ENCODE peak calls at places on chromosomes 13 and 19, in seven cellular contexts. D is RWPE1; Z is lower leg skin; A is psoas muscle; U is CD4-positive, alpha-beta T cell; O is cardiac muscle cell; P is adrenal gland. B is an unnamed sample.

GRCh38 chr13:95524270-95524901 is 28.1 kb upstream of the CLDN10 start:
- DNase-seq in D (peak), Z (no peak), A (no peak), U (no peak), O (no peak), P (no peak), B (no peak)

GRCh38 chr13:46613409-46614049 is 60.6 kb downstream of the LRCH1 start:
- DNase-seq in D (no peak), Z (no peak), A (no peak), U (no peak), O (no peak), P (no peak), B (no peak)

GRCh38 chr19:58355891-58356235 is 2.6 kb upstream of the A1BG start:
- DNase-seq in D (no peak), Z (no peak), A (no peak), U (no peak), O (no peak), P (no peak), B (no peak)

GRCh38 chr13:114115191-114115671 is 17.2 kb downstream of the RASA3 start:
- DNase-seq in D (peak), Z (peak), A (peak), U (no peak), O (no peak), P (peak), B (no peak)

GRCh38 chr19:33771308-33772101 is 25.2 kb upstream of the KCTD15 start:
- DNase-seq in D (peak), Z (peak), A (peak), U (peak), O (peak), P (peak), B (peak)

GRCh38 chr13:54607421-54607820 is 1578.8 kb downstream of the OLFM4 start:
- DNase-seq in D (no peak), Z (no peak), A (no peak), U (no peak), O (no peak), P (no peak), B (no peak)

GRCh38 chr19:7224205-7224833 is 69.9 kb downstream of the INSR start:
- DNase-seq in D (no peak), Z (peak), A (no peak), U (no peak), O (no peak), P (peak), B (no peak)

GRCh38 chr19:44879309-44880065 is 11.6 kb upstream of the TOMM40 start:
- DNase-seq in D (no peak), Z (no peak), A (no peak), U (no peak), O (no peak), P (no peak), B (no peak)

GRCh38 chr13:85772379-85772778 is 26.8 kb downstream of the SLITRK6 start:
- DNase-seq in D (peak), Z (no peak), A (no peak), U (no peak), O (no peak), P (no peak), B (no peak)

GRCh38 chr13:99433543-99434075 is 67.7 kb upstream of the TM9SF2 start:
- DNase-seq in D (no peak), Z (no peak), A (no peak), U (no peak), O (no peak), P (no peak), B (no peak)

GRCh38 chr13:73261739-73262216 is 203.0 kb downstream of the KLF5 start:
- DNase-seq in D (peak), Z (no peak), A (no peak), U (no peak), O (no peak), P (no peak), B (no peak)

GRCh38 chr13:41004875-41005693 is 14.0 kb downstream of the ELF1 start:
- DNase-seq in D (no peak), Z (no peak), A (no peak), U (no peak), O (no peak), P (no peak), B (no peak)

GRCh38 chr19:48004236-48004635 is 9.8 kb downstream of the ELSPBP1 start:
- DNase-seq in D (no peak), Z (no peak), A (no peak), U (no peak), O (no peak), P (no peak), B (no peak)

GRCh38 chr13:48731957-48732569 is 78.3 kb downstream of the CYSLTR2 start:
- DNase-seq in D (no peak), Z (no peak), A (peak), U (peak), O (peak), P (peak), B (peak)

GRCh38 chr19:45526143-45526542 is 18.9 kb downstream of the VASP start:
- DNase-seq in D (peak), Z (no peak), A (peak), U (no peak), O (peak), P (peak), B (peak)

GRCh38 chr13:33015791-33016323 is 366 bp upstream of the KL start:
- DNase-seq in D (no peak), Z (peak), A (no peak), U (no peak), O (peak), P (peak), B (no peak)

GRCh38 chr13:114081761-114082681 is 50.4 kb downstream of the RASA3 start:
- DNase-seq in D (no peak), Z (peak), A (no peak), U (no peak), O (no peak), P (peak), B (no peak)

GRCh38 chr13:31638577-31638976 is 100.7 kb upstream of the RXFP2 start:
- DNase-seq in D (peak), Z (no peak), A (no peak), U (no peak), O (no peak), P (no peak), B (no peak)

GRCh38 chr19:1149259-1150045 is 24.6 kb downstream of the SBNO2 start:
- DNase-seq in D (no peak), Z (no peak), A (no peak), U (no peak), O (no peak), P (no peak), B (no peak)

GRCh38 chr19:15643387-15643786 is 2.7 kb downstream of the CYP4F3 start:
- DNase-seq in D (no peak), Z (no peak), A (no peak), U (no peak), O (no peak), P (no peak), B (no peak)

GRCh38 chr13:105848494-105848893 is 687.0 kb downstream of the EFNB2 start:
- DNase-seq in D (peak), Z (no peak), A (no peak), U (no peak), O (no peak), P (no peak), B (no peak)

GRCh38 chr19:5873617-5874199 is 3.4 kb upstream of the FUT5 start:
- DNase-seq in D (no peak), Z (no peak), A (no peak), U (no peak), O (no peak), P (no peak), B (no peak)

GRCh38 chr19:51421229-51422052 is 4.0 kb upstream of the SIGLEC10 start:
- DNase-seq in D (no peak), Z (no peak), A (no peak), U (no peak), O (no peak), P (no peak), B (no peak)

GRCh38 chr19:55314396-55314795 is 10.7 kb downstream of the TMEM150B start:
- DNase-seq in D (no peak), Z (no peak), A (no peak), U (no peak), O (no peak), P (no peak), B (no peak)

GRCh38 chr19:31678421-31678820 is 329.2 kb upstream of the TSHZ3 start:
- DNase-seq in D (no peak), Z (no peak), A (no peak), U (no peak), O (no peak), P (no peak), B (no peak)

GRCh38 chr13:74036373-74036772 is 97.8 kb downstream of the KLF12 start:
- DNase-seq in D (peak), Z (no peak), A (no peak), U (no peak), O (no peak), P (no peak), B (no peak)

GRCh38 chr13:36163809-36164308 is 32.7 kb upstream of the DCLK1 start:
- DNase-seq in D (peak), Z (peak), A (peak), U (no peak), O (peak), P (peak), B (no peak)

DNA sequence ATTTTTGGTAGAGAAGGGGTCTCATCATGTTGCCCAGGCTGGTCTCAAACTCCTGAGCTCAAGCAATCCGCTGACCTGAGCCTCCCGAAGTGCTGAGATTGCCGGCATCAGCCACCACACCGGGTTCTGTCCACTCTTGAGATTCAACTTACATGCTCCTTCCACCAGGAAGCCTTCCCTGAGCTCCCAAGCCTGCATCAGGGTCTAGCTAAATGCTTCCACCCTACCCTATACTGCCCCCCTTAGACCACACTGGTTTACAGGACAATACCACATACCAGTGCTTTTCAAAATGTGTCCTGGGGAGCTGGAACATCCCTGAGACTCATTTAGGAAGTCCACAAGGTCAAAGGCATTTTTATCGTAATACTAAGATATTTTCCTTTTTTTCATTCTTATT is 15.1 kb upstream of the CACNG8 start:
- DNase-seq in D (no peak), Z (no peak), A (no peak), U (no peak), O (no peak), P (no peak), B (no peak)
- TF ChIP-seq CTCF in D (no peak), Z (no peak), A (no peak), U (no peak), O (peak), P (no peak), B (peak)

GRCh38 chr13:98141509-98141908 is 1.4 kb upstream of the FARP1 start:
- DNase-seq in D (no peak), Z (peak), A (no peak), U (no peak), O (no peak), P (no peak), B (no peak)

GRCh38 chr13:98141938-98142426 is 912 bp upstream of the FARP1 start:
- DNase-seq in D (no peak), Z (peak), A (peak), U (no peak), O (no peak), P (peak), B (no peak)

GRCh38 chr13:98143601-98144500 is 957 bp downstream of the FARP1 start:
- DNase-seq in D (peak), Z (peak), A (peak), U (no peak), O (peak), P (peak), B (peak)

GRCh38 chr13:98143157-98143553 is 261 bp downstream of the FARP1 start:
- DNase-seq in D (no peak), Z (no peak), A (no peak), U (no peak), O (peak), P (peak), B (peak)

DNA sequence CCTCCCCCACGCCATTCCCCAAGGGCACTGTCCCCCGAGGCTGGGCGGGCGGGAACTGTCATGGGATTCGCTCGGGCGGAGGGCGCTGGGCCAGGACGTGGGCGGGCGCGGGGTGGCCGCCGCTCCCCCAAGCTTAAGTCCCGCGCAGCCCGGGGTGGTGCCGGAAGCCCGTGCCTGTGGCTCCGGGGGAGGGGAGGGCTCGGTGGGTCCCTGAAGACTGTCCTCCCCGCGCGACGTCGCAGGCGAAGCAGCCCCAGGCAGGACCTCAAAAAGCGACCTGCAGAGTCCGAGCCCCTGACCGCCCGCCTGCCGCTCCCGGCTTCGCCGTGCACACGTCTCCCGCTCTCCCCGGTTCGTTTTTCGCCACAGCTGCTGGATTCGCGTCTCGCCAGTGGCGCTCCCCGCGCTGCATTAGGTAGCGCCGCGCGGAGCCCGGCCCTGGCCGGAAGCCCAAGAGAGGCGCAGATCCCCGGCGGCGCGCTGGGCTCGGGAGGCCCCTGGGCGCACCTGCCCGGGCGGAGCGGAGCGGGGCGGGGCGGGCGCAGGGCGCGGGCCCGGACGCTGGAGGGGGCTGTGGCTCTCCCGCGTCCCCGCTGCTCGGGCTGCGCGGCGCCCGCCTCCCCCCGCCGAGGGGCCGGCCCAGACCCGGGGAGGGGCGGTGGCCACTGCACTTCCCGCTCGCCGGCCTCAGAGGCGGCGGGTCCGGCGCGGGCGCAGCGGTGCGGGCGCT is at the start of gene FARP1:
- DNase-seq in D (peak), Z (peak), A (peak), U (no peak), O (peak), P (peak), B (peak)
- TF ChIP-seq CTCF in D (peak), Z (no peak), A (peak), U (no peak), O (peak), P (peak), B (peak)

DNA sequence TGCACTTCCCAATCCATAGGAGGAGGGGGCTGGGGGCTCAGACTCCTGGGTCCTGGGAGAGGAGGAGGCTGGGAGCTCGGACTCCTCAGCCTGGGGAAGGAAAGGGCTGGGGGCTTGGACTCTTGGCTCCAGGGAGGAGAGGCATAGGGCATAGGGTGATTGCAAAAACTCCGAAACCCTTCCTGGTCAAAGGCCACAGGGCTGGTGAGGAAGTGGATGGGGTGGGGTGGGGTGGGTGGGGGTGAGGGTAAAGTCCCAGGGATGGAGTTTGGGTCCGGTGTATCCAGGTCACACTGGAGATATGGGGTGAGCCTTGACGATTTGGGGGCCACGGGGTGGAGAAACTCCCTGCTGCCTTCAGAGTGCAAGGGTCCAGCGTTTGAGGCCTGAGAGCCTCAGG is 2.8 kb downstream of the MYH14 start:
- DNase-seq in D (no peak), Z (no peak), A (no peak), U (no peak), O (no peak), P (no peak), B (no peak)
- TF ChIP-seq CTCF in D (no peak), Z (no peak), A (no peak), U (no peak), O (no peak), P (no peak), B (no peak)

GRCh38 chr13:21757721-21758120 is 86.8 kb downstream of the FGF9 start:
- DNase-seq in D (no peak), Z (no peak), A (no peak), U (no peak), O (no peak), P (no peak), B (no peak)

GRCh38 chr13:21759911-21760310 is 89.0 kb downstream of the FGF9 start:
- DNase-seq in D (no peak), Z (no peak), A (no peak), U (no peak), O (no peak), P (no peak), B (no peak)

GRCh38 chr13:21762512-21762911 is 91.6 kb downstream of the FGF9 start:
- DNase-seq in D (no peak), Z (no peak), A (no peak), U (no peak), O (no peak), P (no peak), B (no peak)

GRCh38 chr13:21759503-21759902 is 88.6 kb downstream of the FGF9 start:
- DNase-seq in D (no peak), Z (no peak), A (no peak), U (no peak), O (no peak), P (no peak), B (no peak)
- TF ChIP-seq CTCF in D (no peak), Z (no peak), A (no peak), U (no peak), O (no peak), P (no peak), B (no peak)

DNA sequence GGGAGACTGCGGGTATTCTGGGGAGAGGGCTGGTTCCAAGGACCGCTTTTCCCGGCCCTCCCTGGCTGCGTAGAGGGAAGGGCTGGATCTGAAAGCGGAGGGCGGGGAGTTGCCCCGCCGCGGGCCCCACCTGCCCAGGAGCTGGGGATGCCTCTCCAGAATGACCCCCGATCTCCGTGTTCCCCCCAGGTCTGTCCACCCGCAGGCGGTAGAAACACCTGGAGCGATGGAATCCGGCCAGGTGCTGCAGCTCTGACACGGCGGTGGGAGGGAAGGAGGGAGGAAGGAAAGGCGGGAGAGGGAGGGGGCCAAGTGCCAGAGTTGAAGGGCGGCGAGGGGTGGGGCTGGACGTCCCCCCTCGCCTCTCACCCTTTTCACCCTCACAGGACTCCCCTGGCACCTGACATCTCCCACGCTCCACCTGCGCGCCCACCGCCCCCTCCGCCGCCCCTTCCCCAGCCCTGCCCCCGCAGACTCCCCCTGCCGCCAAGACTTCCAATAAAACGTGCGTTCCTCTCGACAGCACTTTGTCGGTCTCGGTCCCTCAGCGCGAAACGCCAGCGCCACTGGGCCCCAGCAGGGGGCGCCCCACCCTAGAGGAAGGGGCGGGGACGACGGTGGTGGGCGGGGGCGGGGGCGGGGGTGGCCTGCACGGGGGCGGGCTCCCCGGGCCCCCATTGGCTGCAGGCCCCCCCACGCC is 374 bp upstream of the FXYD7 start:
- DNase-seq in D (peak), Z (no peak), A (no peak), U (peak), O (peak), P (no peak), B (peak)
- TF ChIP-seq CTCF in D (peak), Z (no peak), A (peak), U (peak), O (peak), P (peak), B (peak)

DNA sequence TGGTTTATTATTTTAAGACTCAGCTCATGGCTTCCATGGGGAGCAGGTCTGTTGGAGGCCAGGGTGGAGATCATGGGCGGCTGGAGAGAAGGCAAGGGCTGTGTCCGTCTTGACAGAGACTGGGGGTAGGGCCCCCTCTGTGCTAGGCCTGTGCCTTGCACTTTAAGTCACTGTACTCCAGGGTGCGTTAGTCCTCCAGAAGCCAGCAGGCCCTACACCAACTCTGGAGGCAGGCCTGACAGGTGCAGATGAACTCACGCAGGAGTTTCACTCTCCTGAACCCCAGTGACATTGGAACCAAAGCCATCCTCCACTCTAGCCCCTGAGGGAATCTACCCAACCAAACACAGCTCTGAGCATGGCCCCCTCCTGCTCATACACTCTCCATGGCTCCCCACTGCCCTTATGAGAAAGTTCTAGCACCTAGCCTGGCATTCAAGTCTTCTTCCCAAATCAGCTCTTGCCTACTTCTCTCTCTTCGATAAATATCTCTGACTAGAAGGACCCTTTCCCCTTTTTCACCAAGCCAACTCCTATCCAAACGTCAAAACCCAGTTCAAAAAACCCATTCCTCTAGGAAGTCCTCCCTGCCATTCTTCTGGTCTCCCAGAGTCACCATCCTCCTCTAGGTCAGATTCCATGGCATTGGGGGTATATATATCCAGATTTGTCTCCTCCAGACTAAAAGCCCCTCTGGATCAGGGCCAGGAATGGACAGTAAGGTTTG is 15.1 kb downstream of the MEF2B start:
- DNase-seq in D (no peak), Z (no peak), A (no peak), U (no peak), O (no peak), P (no peak), B (no peak)
- TF ChIP-seq CTCF in D (no peak), Z (no peak), A (no peak), U (no peak), O (no peak), P (no peak), B (no peak)

GRCh38 chr19:16659832-16660708 is at the start of gene SMIM7:
- DNase-seq in D (peak), Z (peak), A (peak), U (peak), O (peak), P (peak), B (peak)
- TF ChIP-seq CTCF in D (no peak), Z (no peak), A (peak), U (no peak), O (peak), P (peak), B (no peak)

B was measured in neural crest cell.